ENCODE peak calls at places on chromosome 4, in four cellular contexts. One of them, this sample, is unnamed.

GRCh38 chr4:167034983-167035382 is 199.3 kb downstream of the SPOCK3 start:
- DNase-seq in HEK293T: no peak
- DNase-seq in HepG2: no peak
- DNase-seq in K562: no peak
- DNase-seq in this sample: no peak

GRCh38 chr4:93346840-93347239 is 481.7 kb upstream of the ATOH1 start:
- DNase-seq in HEK293T: no peak
- DNase-seq in HepG2: no peak
- DNase-seq in K562: no peak
- DNase-seq in this sample: peak

GRCh38 chr4:37322122-37322521 is 77.6 kb downstream of the NWD2 start:
- DNase-seq in HepG2: no peak
- DNase-seq in K562: no peak
- DNase-seq in HEK293T: no peak
- DNase-seq in this sample: no peak

GRCh38 chr4:127601029-127601428 is 31.7 kb upstream of the INTU start:
- DNase-seq in HEK293T: no peak
- DNase-seq in HepG2: no peak
- DNase-seq in K562: no peak
- DNase-seq in this sample: no peak

GRCh38 chr4:166195101-166195500 is 322.1 kb downstream of the TLL1 start:
- DNase-seq in HepG2: no peak
- DNase-seq in HEK293T: no peak
- DNase-seq in K562: no peak
- DNase-seq in this sample: no peak

GRCh38 chr4:2806392-2807355 is 13.8 kb downstream of the SH3BP2 start:
- DNase-seq in K562: no peak
- DNase-seq in HepG2: no peak
- DNase-seq in HEK293T: no peak
- DNase-seq in this sample: no peak

GRCh38 chr4:140642674-140643437 is 74.1 kb upstream of the UCP1 start:
- DNase-seq in K562: no peak
- DNase-seq in HepG2: no peak
- DNase-seq in HEK293T: no peak
- DNase-seq in this sample: no peak

GRCh38 chr4:172270421-172270820 is 457.2 kb downstream of the GALNTL6 start:
- DNase-seq in HepG2: no peak
- DNase-seq in K562: no peak
- DNase-seq in HEK293T: peak
- DNase-seq in this sample: no peak

GRCh38 chr4:88177981-88178632 is 19.7 kb upstream of the ABCG2 start:
- DNase-seq in HepG2: peak
- DNase-seq in K562: peak
- DNase-seq in HEK293T: no peak
- DNase-seq in this sample: peak

GRCh38 chr4:119795986-119796578 is 167.5 kb upstream of the PDE5A start:
- DNase-seq in K562: no peak
- DNase-seq in HepG2: no peak
- DNase-seq in HEK293T: no peak
- DNase-seq in this sample: no peak

GRCh38 chr4:132085105-132085504 is 1064.0 kb upstream of the PCDH10 start:
- DNase-seq in HepG2: no peak
- DNase-seq in K562: no peak
- DNase-seq in HEK293T: no peak
- DNase-seq in this sample: no peak

GRCh38 chr4:137514401-137515116 is 17.7 kb downstream of the PCDH18 start:
- DNase-seq in HEK293T: no peak
- DNase-seq in HepG2: no peak
- DNase-seq in K562: no peak
- DNase-seq in this sample: no peak

GRCh38 chr4:137509855-137510282 is 22.4 kb downstream of the PCDH18 start:
- DNase-seq in HEK293T: peak
- DNase-seq in K562: no peak
- DNase-seq in HepG2: no peak
- DNase-seq in this sample: no peak

DNA sequence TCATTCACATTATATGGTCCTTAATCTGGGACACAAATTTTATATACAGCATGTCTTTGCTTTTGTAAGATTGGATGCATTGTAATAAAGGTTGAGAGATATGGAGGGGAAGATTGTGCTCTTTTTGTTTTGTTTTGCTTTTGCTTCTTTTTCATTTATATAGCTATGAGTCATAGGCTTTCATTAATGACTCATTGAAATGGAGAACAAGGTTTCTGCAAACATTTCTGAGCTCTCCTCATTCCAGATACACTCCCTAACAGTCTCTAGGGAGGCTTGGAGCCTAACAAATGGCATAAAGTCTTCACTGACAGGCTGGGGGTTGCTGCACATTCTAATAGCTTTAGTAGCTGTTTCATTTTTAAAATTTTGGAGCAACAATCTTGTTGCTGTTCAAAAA is 21.4 kb downstream of the PCDH18 start:
- DNase-seq in HEK293T: peak
- DNase-seq in K562: no peak
- DNase-seq in HepG2: no peak
- DNase-seq in this sample: no peak
- TF ChIP-seq ELF4 in HEK293T: no peak
- TF ChIP-seq ELF4 in K562: no peak
- TF ChIP-seq ELF4 in HepG2: no peak
- TF ChIP-seq ELF4 in this sample: no peak

GRCh38 chr4:150001815-150002214 is 76.4 kb upstream of the DCLK2 start:
- DNase-seq in HepG2: no peak
- DNase-seq in K562: no peak
- DNase-seq in HEK293T: no peak
- DNase-seq in this sample: no peak
- TF ChIP-seq ELF4 in HepG2: no peak
- TF ChIP-seq ELF4 in K562: no peak
- TF ChIP-seq ELF4 in HEK293T: no peak
- TF ChIP-seq ELF4 in this sample: no peak

GRCh38 chr4:73303711-73304110 is 45.1 kb upstream of the ANKRD17 start:
- DNase-seq in HEK293T: no peak
- DNase-seq in K562: no peak
- DNase-seq in HepG2: no peak
- DNase-seq in this sample: no peak

GRCh38 chr4:73299548-73300280 is 41.1 kb upstream of the ANKRD17 start:
- DNase-seq in HepG2: no peak
- DNase-seq in K562: no peak
- DNase-seq in HEK293T: no peak
- DNase-seq in this sample: no peak
- TF ChIP-seq ELF4 in HepG2: no peak
- TF ChIP-seq ELF4 in K562: no peak
- TF ChIP-seq ELF4 in HEK293T: no peak
- TF ChIP-seq ELF4 in this sample: no peak

DNA sequence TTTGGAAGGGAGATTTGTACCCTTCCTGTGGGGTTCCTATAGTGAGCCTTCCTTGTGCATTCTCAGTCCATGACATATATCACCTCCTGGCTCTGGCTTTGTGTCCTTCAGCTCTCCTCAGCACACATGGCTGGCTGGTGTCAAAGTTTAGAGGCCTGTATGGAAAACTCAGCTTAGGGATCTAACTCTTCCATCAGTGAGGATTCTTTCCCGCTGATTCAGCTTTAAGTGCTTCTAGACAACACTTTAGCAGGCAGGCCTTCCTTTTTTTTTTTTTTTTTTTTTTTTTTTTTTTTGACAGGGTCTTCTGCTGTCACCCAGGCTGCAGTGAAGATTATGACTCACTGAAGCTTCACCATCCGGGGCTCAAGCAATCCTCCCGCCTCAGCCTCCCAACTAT is 84.2 kb downstream of the NPNT start:
- DNase-seq in HepG2: no peak
- DNase-seq in K562: no peak
- DNase-seq in HEK293T: no peak
- DNase-seq in this sample: no peak
- TF ChIP-seq ELF4 in HepG2: no peak
- TF ChIP-seq ELF4 in K562: no peak
- TF ChIP-seq ELF4 in HEK293T: no peak
- TF ChIP-seq ELF4 in this sample: no peak

GRCh38 chr4:55348436-55348835 is 2.4 kb downstream of the SRD5A3 start:
- DNase-seq in K562: no peak
- DNase-seq in HepG2: no peak
- DNase-seq in HEK293T: no peak
- DNase-seq in this sample: no peak

GRCh38 chr4:55345054-55345453 is 988 bp upstream of the SRD5A3 start:
- DNase-seq in HepG2: peak
- DNase-seq in K562: no peak
- DNase-seq in HEK293T: no peak
- DNase-seq in this sample: no peak

GRCh38 chr4:55346851-55347255 is 811 bp downstream of the SRD5A3 start:
- DNase-seq in K562: no peak
- DNase-seq in HEK293T: no peak
- DNase-seq in HepG2: no peak
- DNase-seq in this sample: no peak

GRCh38 chr4:55345980-55346850 is at the start of gene SRD5A3:
- DNase-seq in K562: peak
- DNase-seq in HepG2: peak
- DNase-seq in HEK293T: peak
- DNase-seq in this sample: peak

GRCh38 chr4:55347610-55348228 is 1.7 kb downstream of the SRD5A3 start:
- DNase-seq in HepG2: no peak
- DNase-seq in HEK293T: no peak
- DNase-seq in K562: no peak
- DNase-seq in this sample: no peak
- TF ChIP-seq ELF4 in HepG2: no peak
- TF ChIP-seq ELF4 in HEK293T: no peak
- TF ChIP-seq ELF4 in K562: no peak
- TF ChIP-seq ELF4 in this sample: no peak

GRCh38 chr4:1084394-1084793 is 29.0 kb downstream of the RNF212 start:
- DNase-seq in HEK293T: no peak
- DNase-seq in K562: no peak
- DNase-seq in HepG2: no peak
- DNase-seq in this sample: no peak

GRCh38 chr4:1080961-1081688 is 32.2 kb downstream of the RNF212 start:
- DNase-seq in HEK293T: no peak
- DNase-seq in HepG2: no peak
- DNase-seq in K562: no peak
- DNase-seq in this sample: no peak

GRCh38 chr4:1080432-1080831 is 32.9 kb downstream of the RNF212 start:
- DNase-seq in HepG2: no peak
- DNase-seq in HEK293T: no peak
- DNase-seq in K562: no peak
- DNase-seq in this sample: no peak

GRCh38 chr4:1081689-1082040 is 31.7 kb downstream of the RNF212 start:
- DNase-seq in HepG2: no peak
- DNase-seq in K562: no peak
- DNase-seq in HEK293T: no peak
- DNase-seq in this sample: no peak

DNA sequence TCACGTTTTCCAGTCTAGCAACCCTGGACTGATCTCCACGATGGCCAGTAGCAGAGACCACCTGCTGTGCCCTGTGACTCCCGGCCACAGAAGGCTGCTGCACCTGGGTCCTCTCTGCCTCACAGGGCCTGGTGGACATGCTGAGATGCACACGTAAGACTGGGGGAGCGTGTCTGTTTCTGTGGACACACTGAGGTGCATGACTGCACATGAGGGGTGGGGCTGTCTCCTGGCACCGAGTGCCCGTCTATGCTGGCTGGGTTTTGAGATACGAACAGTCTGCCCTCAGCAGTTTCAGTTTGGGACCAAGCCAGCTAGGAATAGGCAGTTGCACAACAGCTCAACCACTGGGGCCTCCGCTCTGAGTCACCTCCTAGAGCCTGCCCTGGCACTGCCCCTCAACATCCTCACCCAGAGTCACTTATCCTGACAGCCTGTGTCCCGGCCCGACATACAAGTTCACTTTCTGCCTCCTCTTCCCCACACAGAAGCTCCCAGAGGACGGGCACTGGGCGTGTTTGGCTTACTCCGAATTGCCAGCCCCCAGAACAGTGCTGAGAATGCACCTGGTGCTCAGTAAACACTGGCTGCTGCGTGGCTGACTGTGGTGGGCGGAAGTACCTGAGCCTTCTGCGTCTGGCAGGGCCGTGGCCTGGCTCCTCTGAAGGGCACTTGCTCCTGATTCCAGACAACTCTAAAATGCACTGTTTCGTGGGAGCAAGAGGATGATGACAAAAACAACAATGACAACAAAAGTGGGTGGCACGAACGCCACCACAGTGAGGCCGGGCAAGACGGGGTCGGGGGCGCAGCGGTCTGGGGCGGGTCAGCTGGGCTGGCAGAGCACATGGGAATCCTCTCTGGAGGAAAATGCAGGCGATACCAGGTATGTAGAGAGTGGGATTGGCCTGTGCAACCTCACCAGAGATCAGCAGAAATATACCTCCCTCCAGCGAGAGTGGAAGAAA is 30.9 kb downstream of the RNF212 start:
- DNase-seq in HepG2: no peak
- DNase-seq in K562: no peak
- DNase-seq in HEK293T: no peak
- DNase-seq in this sample: no peak
- TF ChIP-seq ELF4 in HepG2: no peak
- TF ChIP-seq ELF4 in K562: no peak
- TF ChIP-seq ELF4 in HEK293T: no peak
- TF ChIP-seq ELF4 in this sample: no peak

This sample was measured in WTC11.